ENCODE peak calls at places on chromosomes 3 and 15, in four cellular contexts. Q, W, L and S are unnamed samples.

GRCh38 chr3:112813723-112814171 is 32.9 kb downstream of the CD200R1L start:
- DNase-seq in L (no peak), W (peak), Q (no peak), S (no peak)

GRCh38 chr3:85821130-85821756 is 862.5 kb downstream of the CADM2 start:
- DNase-seq in Q (no peak), W (peak), L (peak), S (no peak)

GRCh38 chr3:110243081-110243480 is 828.5 kb upstream of the NECTIN3 start:
- DNase-seq in L (no peak), W (no peak), Q (no peak), S (no peak)

GRCh38 chr15:80002267-80002666 is 31.3 kb upstream of the BCL2A1 start:
- DNase-seq in W (no peak), Q (no peak), L (no peak), S (no peak)

GRCh38 chr3:135329479-135329878 is 534.4 kb downstream of the EPHB1 start:
- DNase-seq in L (peak), Q (no peak), W (no peak), S (no peak)

GRCh38 chr15:51776952-51777574 is 25.7 kb downstream of the TMOD2 start:
- DNase-seq in L (peak), Q (peak), W (peak), S (no peak)

GRCh38 chr3:103127737-103128136 is 692.9 kb downstream of the ZPLD1 start:
- DNase-seq in L (no peak), W (no peak), Q (no peak), S (no peak)

GRCh38 chr3:5019411-5020261 is 40.4 kb downstream of the BHLHE40 start:
- DNase-seq in W (no peak), L (no peak), Q (peak), S (peak)

GRCh38 chr15:44427756-44428724 is 611 bp downstream of the CTDSPL2 start:
- DNase-seq in Q (no peak), L (peak), W (peak), S (no peak)

GRCh38 chr15:24659622-24660021 is 16.0 kb upstream of the NPAP1 start:
- DNase-seq in L (no peak), W (no peak), Q (no peak), S (no peak)

GRCh38 chr3:102512734-102513518 is 78.1 kb downstream of the ZPLD1 start:
- DNase-seq in W (no peak), L (no peak), Q (no peak), S (no peak)

GRCh38 chr3:142863965-142864924 is 24.6 kb downstream of the PCOLCE2 start:
- DNase-seq in Q (no peak), W (no peak), L (no peak), S (no peak)

GRCh38 chr3:186502138-186502941 is 41.8 kb downstream of the CRYGS start:
- DNase-seq in L (peak), W (no peak), Q (no peak), S (no peak)

GRCh38 chr15:100307241-100307855 is 34.4 kb downstream of the ADAMTS17 start:
- DNase-seq in W (no peak), Q (no peak), L (no peak), S (no peak)

GRCh38 chr15:74208901-74209559 is 6.4 kb upstream of the STRA6 start:
- DNase-seq in L (peak), Q (no peak), W (no peak), S (no peak)

GRCh38 chr3:69161587-69162196 is 39.3 kb upstream of the LMOD3 start:
- DNase-seq in W (peak), L (peak), Q (no peak), S (no peak)

GRCh38 chr3:197151562-197151961 is 121.9 kb upstream of the MELTF start:
- DNase-seq in L (peak), Q (no peak), W (no peak), S (no peak)

GRCh38 chr15:69524296-69524695 is 71.7 kb downstream of the RPLP1 start:
- DNase-seq in L (no peak), Q (no peak), W (no peak), S (no peak)

GRCh38 chr15:56052389-56053045 is 59.1 kb upstream of the NEDD4 start:
- DNase-seq in Q (no peak), L (peak), W (peak), S (no peak)

GRCh38 chr3:105355355-105356063 is 11.2 kb upstream of the ALCAM start:
- DNase-seq in L (no peak), W (no peak), Q (no peak), S (no peak)